ENCODE peak calls at places on chromosomes 3 and 15, in four cellular contexts. B, L, M and Y are unnamed samples.

GRCh38 chr3:184491867-184492615 is 69.5 kb upstream of the EPHB3 start:
- DNase-seq in B (no peak), L (no peak), M (no peak), Y (no peak)

GRCh38 chr3:46883252-46884185 is 6.0 kb downstream of the PTH1R start:
- DNase-seq in B (no peak), L (no peak), M (no peak), Y (no peak)

GRCh38 chr3:25592510-25592968 is 72.2 kb downstream of the TOP2B start:
- DNase-seq in B (no peak), L (no peak), M (no peak), Y (no peak)

GRCh38 chr3:50971487-50971924 is 296.8 kb downstream of the DOCK3 start:
- DNase-seq in B (peak; percentile 26), L (no peak), M (no peak), Y (peak; percentile 5)

GRCh38 chr3:197186887-197187588 is 111.4 kb downstream of the DLG1 start:
- DNase-seq in B (no peak), L (no peak), M (peak; percentile 83), Y (peak; percentile 23)

GRCh38 chr3:102525624-102526023 is 90.8 kb downstream of the ZPLD1 start:
- DNase-seq in B (no peak), L (no peak), M (no peak), Y (no peak)

GRCh38 chr15:84791763-84792162 is 25.4 kb upstream of the ALPK3 start:
- DNase-seq in B (no peak), L (no peak), M (no peak), Y (no peak)

GRCh38 chr3:109268181-109268580 is 48.1 kb downstream of the DPPA2 start:
- DNase-seq in B (no peak), L (no peak), M (no peak), Y (no peak)

GRCh38 chr3:179272385-179272784 is 21.5 kb upstream of the KCNMB3 start:
- DNase-seq in B (no peak), L (no peak), M (no peak), Y (no peak)

GRCh38 chr15:64209680-64210334 is 47.0 kb upstream of the PPIB start:
- DNase-seq in B (no peak), L (no peak), M (no peak), Y (no peak)

GRCh38 chr15:35182841-35183479 is 97.9 kb upstream of the NANOGP8 start:
- DNase-seq in B (no peak), L (no peak), M (no peak), Y (no peak)

GRCh38 chr15:96416934-96417759 is 86.6 kb downstream of the NR2F2 start:
- DNase-seq in B (no peak), L (no peak), M (no peak), Y (no peak)

GRCh38 chr3:153977148-153977547 is 144.0 kb upstream of the ARHGEF26 start:
- DNase-seq in B (peak; percentile 76), L (no peak), M (peak; percentile 72), Y (peak; percentile 26)

GRCh38 chr3:117665311-117665710 is 955.7 kb downstream of the TUSC7 start:
- DNase-seq in B (no peak), L (no peak), M (no peak), Y (no peak)

GRCh38 chr3:11552289-11553264 is 91.1 kb downstream of the VGLL4 start:
- DNase-seq in B (no peak), L (no peak), M (no peak), Y (no peak)

GRCh38 chr15:79956354-79956939 is 14.5 kb downstream of the BCL2A1 start:
- DNase-seq in B (no peak), L (no peak), M (no peak), Y (no peak)